ENCODE peak calls at places on chromosome 12, in six cellular contexts. X is HepG2, K is A549, P is K562, R is IMR-90, F is GM12878. L is an unnamed sample.
A peak's percentile ranks its signal among the peaks of the same experiment; 100 is the strongest.

GRCh38 chr12:49041881-49042484 is 18.6 kb downstream of the KMT2D start:
- DNase-seq in X (no peak), K (no peak), P (no peak), R (no peak), F (no peak), L (no peak)

GRCh38 chr12:48025281-48025680 is 21.0 kb upstream of the COL2A1 start:
- DNase-seq in X (no peak), K (no peak), P (no peak), R (no peak), F (no peak), L (no peak)

GRCh38 chr12:32025906-32026305 is 66.7 kb downstream of the RESF1 start:
- DNase-seq in X (no peak), K (no peak), P (no peak), R (no peak), F (peak; percentile 24), L (no peak)

GRCh38 chr12:101713059-101713682 is 15.7 kb downstream of the CHPT1 start:
- DNase-seq in X (peak; percentile 85), K (no peak), P (no peak), R (no peak), F (no peak), L (no peak)

GRCh38 chr12:100450726-100451125 is 22.9 kb upstream of the NR1H4 start:
- DNase-seq in X (no peak), K (no peak), P (no peak), R (no peak), F (no peak), L (no peak)

GRCh38 chr12:22361785-22362184 is 27.3 kb upstream of the ST8SIA1 start:
- DNase-seq in X (no peak), K (no peak), P (no peak), R (no peak), F (no peak), L (no peak)

GRCh38 chr12:94587266-94588241 is 62.8 kb downstream of the TMCC3 start:
- DNase-seq in X (no peak), K (no peak), P (no peak), R (no peak), F (no peak), L (no peak)

GRCh38 chr12:52608826-52609630 is 7.8 kb upstream of the KRT72 start:
- DNase-seq in X (no peak), K (no peak), P (no peak), R (no peak), F (no peak), L (no peak)

GRCh38 chr12:91492648-91493047 is 310.0 kb upstream of the DCN start:
- DNase-seq in X (no peak), K (no peak), P (no peak), R (no peak), F (no peak), L (no peak)

GRCh38 chr12:67590122-67590795 is 58.3 kb upstream of the DYRK2 start:
- DNase-seq in X (no peak), K (no peak), P (no peak), R (no peak), F (no peak), L (no peak)

GRCh38 chr12:45570501-45570900 is 159.0 kb upstream of the ARID2 start:
- DNase-seq in X (no peak), K (no peak), P (no peak), R (no peak), F (no peak), L (no peak)

GRCh38 chr12:25590021-25590721 is 37.1 kb upstream of the LMNTD1 start:
- DNase-seq in X (no peak), K (no peak), P (no peak), R (no peak), F (no peak), L (no peak)

GRCh38 chr12:117854339-117855012 is 114.3 kb downstream of the KSR2 start:
- DNase-seq in X (peak; percentile 38), K (peak; percentile 84), P (peak; percentile 79), R (peak; percentile 23), F (no peak), L (peak; percentile 75)

GRCh38 chr12:116148844-116149243 is 128.6 kb downstream of the MED13L start:
- DNase-seq in X (no peak), K (peak; percentile 40), P (no peak), R (no peak), F (no peak), L (no peak)

GRCh38 chr12:109946505-109946904 is 46.4 kb downstream of the TCHP start:
- DNase-seq in X (no peak), K (no peak), P (no peak), R (peak; percentile 65), F (no peak), L (no peak)

GRCh38 chr12:74441872-74442271 is 95.8 kb upstream of the ATXN7L3B start:
- DNase-seq in X (no peak), K (no peak), P (no peak), R (no peak), F (no peak), L (no peak)

GRCh38 chr12:57579677-57580465 is 11.1 kb upstream of the PIP4K2C start:
- DNase-seq in X (peak; percentile 97), K (peak; percentile 27), P (no peak), R (peak; percentile 24), F (no peak), L (no peak)

GRCh38 chr12:118055865-118056773 is 4.9 kb downstream of the WSB2 start:
- DNase-seq in X (peak; percentile 84), K (peak; percentile 68), P (no peak), R (peak; percentile 36), F (no peak), L (no peak)

GRCh38 chr12:70268972-70269371 is 25.7 kb downstream of the CNOT2 start:
- DNase-seq in X (no peak), K (no peak), P (no peak), R (no peak), F (no peak), L (no peak)

GRCh38 chr12:110141389-110141788 is 17.2 kb downstream of the IFT81 start:
- DNase-seq in X (no peak), K (no peak), P (no peak), R (peak; percentile 65), F (no peak), L (no peak)

GRCh38 chr12:100528471-100529139 is 44.9 kb upstream of the GAS2L3 start:
- DNase-seq in X (no peak), K (peak; percentile 72), P (no peak), R (no peak), F (no peak), L (no peak)

GRCh38 chr12:114193474-114193873 is 212.5 kb downstream of the TBX5 start:
- DNase-seq in X (no peak), K (no peak), P (no peak), R (no peak), F (no peak), L (no peak)

GRCh38 chr12:122947352-122947792 is 18.9 kb downstream of the ABCB9 start:
- DNase-seq in X (no peak), K (no peak), P (no peak), R (no peak), F (no peak), L (no peak)

GRCh38 chr12:47222960-47223847 is 143.4 kb upstream of the AMIGO2 start:
- DNase-seq in X (no peak), K (peak; percentile 96), P (peak; percentile 38), R (no peak), F (no peak), L (no peak)

GRCh38 chr12:91940826-91941225 is 204.8 kb downstream of the BTG1 start:
- DNase-seq in X (no peak), K (no peak), P (no peak), R (no peak), F (no peak), L (no peak)

GRCh38 chr12:46133751-46134150 is 135.1 kb downstream of the SLC38A1 start:
- DNase-seq in X (no peak), K (peak; percentile 24), P (no peak), R (peak; percentile 18), F (no peak), L (no peak)

GRCh38 chr12:105570944-105571343 is 240.5 kb downstream of the C12orf75 start:
- DNase-seq in X (no peak), K (no peak), P (no peak), R (no peak), F (no peak), L (no peak)

GRCh38 chr12:129911437-129912049 is 7.7 kb upstream of the TMEM132D start:
- DNase-seq in X (peak; percentile 30), K (peak; percentile 59), P (peak; percentile 67), R (no peak), F (no peak), L (peak; percentile 65)
- TF ChIP-seq BHLHE40 in X (no peak), K (no peak), P (no peak), R (no peak), F (no peak), L (no peak)

GRCh38 chr12:121796855-121797751 is 3.6 kb upstream of the RHOF start:
- DNase-seq in X (peak; percentile 97), K (peak; percentile 96), P (peak; percentile 75), R (peak; percentile 83), F (no peak), L (peak; percentile 49)

GRCh38 chr12:121793836-121794531 is 496 bp upstream of the RHOF start:
- DNase-seq in X (peak; percentile 75), K (peak; percentile 96), P (peak; percentile 86), R (peak; percentile 89), F (peak; percentile 82), L (peak; percentile 84)

GRCh38 chr12:121794532-121795028 is 1.1 kb upstream of the RHOF start:
- DNase-seq in X (no peak), K (no peak), P (no peak), R (no peak), F (no peak), L (no peak)

GRCh38 chr12:121793501-121793835 is at the start of gene RHOF:
- DNase-seq in X (no peak), K (no peak), P (peak; percentile 57), R (no peak), F (no peak), L (peak; percentile 63)

GRCh38 chr12:121795029-121795977 is 1.8 kb upstream of the RHOF start:
- DNase-seq in X (peak; percentile 83), K (peak; percentile 90), P (peak; percentile 62), R (peak; percentile 81), F (no peak), L (peak; percentile 73)
- TF ChIP-seq BHLHE40 in X (no peak), K (no peak), P (peak; percentile 30), R (no peak), F (peak; percentile 13), L (no peak)

GRCh38 chr12:124739953-124740561 is 123.6 kb downstream of the SCARB1 start:
- DNase-seq in X (no peak), K (peak; percentile 48), P (peak; percentile 42), R (peak; percentile 25), F (no peak), L (no peak)

GRCh38 chr12:124742111-124742510 is 121.6 kb downstream of the SCARB1 start:
- DNase-seq in X (no peak), K (no peak), P (no peak), R (no peak), F (no peak), L (no peak)

GRCh38 chr12:124738636-124739467 is 124.8 kb downstream of the SCARB1 start:
- DNase-seq in X (peak; percentile 92), K (no peak), P (no peak), R (peak; percentile 82), F (no peak), L (no peak)

GRCh38 chr12:124741211-124741610 is 122.5 kb downstream of the SCARB1 start:
- DNase-seq in X (no peak), K (no peak), P (no peak), R (no peak), F (no peak), L (no peak)

GRCh38 chr12:124740691-124741137 is 123.0 kb downstream of the SCARB1 start:
- DNase-seq in X (peak; percentile 71), K (peak; percentile 55), P (peak; percentile 26), R (peak; percentile 66), F (no peak), L (no peak)
- TF ChIP-seq BHLHE40 in X (no peak), K (no peak), P (no peak), R (no peak), F (no peak), L (no peak)

GRCh38 chr12:90024261-90024660 is 315.6 kb upstream of the ATP2B1 start:
- DNase-seq in X (no peak), K (peak; percentile 62), P (no peak), R (peak; percentile 42), F (no peak), L (no peak)
- TF ChIP-seq BHLHE40 in X (no peak), K (no peak), P (no peak), R (no peak), F (no peak), L (no peak)

L was measured in HEK293T.